ENCODE peak calls at places on chromosome 14, in four cellular contexts. L, D, E and W are unnamed samples. For H3K36me3, the result is how much of the 10 kb centered on the place peaks cover.

GRCh38 chr14:100149789-100150611 is 9.4 kb downstream of the DEGS2 start:
- DNase-seq in E (no peak), D (no peak), L (peak), W (no peak)

GRCh38 chr14:64634558-64634957 is 69.7 kb upstream of the PLEKHG3 start:
- DNase-seq in L (no peak), E (no peak), D (no peak), W (no peak)

GRCh38 chr14:95156765-95157194 is 549 bp downstream of the DICER1 start:
- DNase-seq in L (peak), D (peak), E (peak), W (no peak)

GRCh38 chr14:104586832-104587620 is 7.5 kb downstream of the C14orf180 start:
- DNase-seq in L (peak), E (no peak), D (peak), W (no peak)

GRCh38 chr14:68506021-68506644 is 286.7 kb downstream of the ZFP36L1 start:
- DNase-seq in L (no peak), D (peak), E (no peak), W (no peak)

GRCh38 chr14:59474172-59474571 is 9.0 kb upstream of the GPR135 start:
- DNase-seq in D (no peak), L (no peak), E (no peak), W (no peak)

GRCh38 chr14:36657409-36658090 is 4.1 kb upstream of the PAX9 start:
- DNase-seq in E (no peak), L (peak), D (no peak), W (no peak)

GRCh38 chr14:60188115-60188514 is 22.9 kb upstream of the DHRS7 start:
- DNase-seq in E (no peak), D (no peak), L (no peak), W (no peak)

GRCh38 chr14:101781240-101782061 is 19.9 kb downstream of the PPP2R5C start:
- DNase-seq in D (peak), L (peak), E (no peak), W (no peak)

GRCh38 chr14:93648440-93649168 is 139.7 kb downstream of the PRIMA1 start:
- DNase-seq in E (no peak), L (no peak), D (no peak), W (no peak)

GRCh38 chr14:69561893-69562292 is 12.8 kb downstream of the CCDC177 start:
- DNase-seq in E (no peak), L (no peak), D (no peak), W (no peak)

GRCh38 chr14:69708586-69709169 is 58.3 kb upstream of the SRSF5 start:
- DNase-seq in E (peak), D (no peak), L (no peak), W (peak)

GRCh38 chr14:101254805-101255764 is 306.2 kb upstream of the DIO3 start:
- DNase-seq in L (peak), E (peak), D (no peak), W (no peak)

GRCh38 chr14:23056257-23056955 is 914 bp downstream of the CDH24 start:
- DNase-seq in E (peak), D (peak), L (peak), W (peak)

GRCh38 chr14:75990297-75990696 is 4.7 kb downstream of the IFT43 start:
- DNase-seq in E (no peak), D (no peak), L (no peak), W (no peak)

GRCh38 chr14:75996488-75996887 is 10.9 kb downstream of the IFT43 start:
- DNase-seq in E (no peak), D (no peak), L (no peak), W (no peak)

GRCh38 chr14:75995372-75996041 is 9.9 kb downstream of the IFT43 start:
- DNase-seq in L (peak), E (peak), D (peak), W (no peak)

GRCh38 chr14:75991753-75992152 is 6.2 kb downstream of the IFT43 start:
- DNase-seq in L (peak), D (no peak), E (no peak), W (no peak)

DNA sequence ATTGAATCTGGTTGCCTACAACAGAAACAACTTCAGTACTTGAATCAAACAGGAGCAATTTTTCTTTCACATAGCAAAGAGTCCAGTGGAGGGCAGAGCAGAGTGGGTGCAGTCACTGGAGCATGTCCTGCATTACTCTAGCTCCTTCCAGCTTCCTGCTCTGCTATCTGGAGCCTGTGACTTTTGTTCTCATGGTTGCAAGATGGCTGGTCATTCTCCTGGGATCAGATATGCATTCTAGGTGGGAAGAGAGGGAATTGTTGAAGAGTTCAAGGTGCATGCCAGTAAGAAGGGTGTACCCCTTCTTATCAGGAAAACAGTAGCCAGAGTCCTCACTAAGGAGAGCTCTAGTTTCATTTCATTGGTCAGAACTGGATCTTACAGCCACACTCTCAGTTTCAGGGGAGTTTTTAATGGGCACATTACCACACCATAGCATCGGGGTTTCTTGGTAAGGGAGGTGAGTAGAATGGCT is 8.0 kb downstream of the IFT43 start:
- DNase-seq in E (peak), L (no peak), D (no peak), W (no peak)
- H3K36me3 ChIP-seq in E (under half), L (under half), D (half or more), W (under half)

DNA sequence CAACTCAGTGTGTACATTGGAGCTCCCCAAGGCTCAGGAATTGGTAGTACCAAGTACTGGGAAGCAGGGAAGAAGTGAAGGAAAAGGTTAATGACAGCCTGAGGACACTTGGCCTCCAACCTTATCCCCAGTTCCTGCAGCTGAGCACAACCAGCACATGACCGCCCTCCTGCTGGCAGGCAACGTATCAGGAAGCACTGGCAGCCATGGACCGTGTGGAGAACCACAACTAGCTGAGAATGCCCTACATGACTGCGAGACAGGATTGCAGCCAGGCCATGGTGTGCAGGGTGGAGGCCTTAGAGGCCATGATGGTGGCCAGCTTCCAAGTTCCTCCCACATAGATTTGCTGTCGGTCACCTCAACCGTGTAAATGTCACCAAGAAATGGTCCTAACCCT is 26.8 kb downstream of the PYGL start:
- DNase-seq in D (no peak), E (no peak), L (no peak), W (no peak)
- H3K36me3 ChIP-seq in D (half or more), E (under half), L (under half), W (under half)

GRCh38 chr14:24176599-24176998 is 4.7 kb downstream of the REC8 start:
- DNase-seq in L (no peak), D (no peak), E (no peak), W (no peak)

GRCh38 chr14:24177928-24178327 is 6.0 kb downstream of the REC8 start:
- DNase-seq in L (peak), D (no peak), E (no peak), W (no peak)

GRCh38 chr14:24178399-24179178 is 6.7 kb downstream of the REC8 start:
- DNase-seq in D (no peak), L (peak), E (no peak), W (no peak)

GRCh38 chr14:24179294-24179960 is 7.5 kb downstream of the REC8 start:
- DNase-seq in D (no peak), E (no peak), L (peak), W (no peak)

DNA sequence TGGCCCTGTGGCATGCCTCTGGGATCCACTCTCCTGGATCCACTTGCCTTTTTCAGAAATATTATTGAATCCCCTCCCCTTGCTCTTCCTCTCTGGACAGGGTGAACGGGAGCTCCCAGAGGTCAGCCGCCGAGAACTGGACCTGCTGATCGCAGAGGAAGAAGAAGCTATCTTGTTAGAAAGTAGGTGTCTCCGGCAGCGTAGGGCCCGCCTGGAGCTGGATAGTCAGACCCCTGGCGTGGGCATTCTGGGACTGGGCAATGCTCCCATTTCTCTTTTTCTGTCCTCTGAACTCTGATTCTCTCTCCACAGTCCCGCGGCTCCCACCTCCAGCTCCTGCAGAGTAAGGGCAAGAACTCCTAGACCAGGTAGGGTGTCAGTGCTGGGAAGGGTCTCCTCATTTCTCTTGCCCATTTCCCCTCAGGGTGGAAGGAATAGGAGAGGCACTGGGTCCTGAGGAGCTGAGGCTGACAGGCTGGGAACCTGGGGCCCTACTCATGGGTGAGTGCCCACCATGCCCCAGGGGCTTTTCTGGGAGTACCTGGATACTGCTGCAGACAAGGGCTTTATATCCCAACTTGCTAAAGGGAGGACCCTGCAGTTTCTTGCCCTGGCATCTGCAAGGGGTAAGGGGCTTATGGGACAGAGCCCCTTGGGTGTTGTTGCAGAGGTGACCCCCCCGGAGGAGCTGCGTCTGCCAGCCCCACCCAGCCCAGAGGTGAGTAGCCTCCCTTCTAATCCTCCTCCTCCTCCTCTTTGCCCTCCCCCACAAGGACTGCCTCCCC is 5.4 kb downstream of the REC8 start:
- DNase-seq in L (no peak), E (no peak), D (no peak), W (no peak)
- H3K36me3 ChIP-seq in L (under half), E (half or more), D (half or more), W (half or more)

GRCh38 chr14:75736845-75737485 is 75.9 kb downstream of the TTLL5 start:
- DNase-seq in E (no peak), D (no peak), L (no peak), W (no peak)
- H3K36me3 ChIP-seq in E (under half), D (under half), L (under half), W (half or more)

GRCh38 chr14:71675126-71675901 is 256.9 kb upstream of the RGS6 start:
- DNase-seq in E (no peak), D (no peak), L (no peak), W (no peak)

GRCh38 chr14:71668186-71668912 is 263.9 kb upstream of the RGS6 start:
- DNase-seq in D (no peak), L (no peak), E (no peak), W (no peak)

GRCh38 chr14:71675902-71676291 is 256.3 kb upstream of the RGS6 start:
- DNase-seq in L (no peak), D (no peak), E (no peak), W (no peak)

GRCh38 chr14:71668942-71669341 is 263.3 kb upstream of the RGS6 start:
- DNase-seq in E (no peak), D (no peak), L (no peak), W (no peak)

GRCh38 chr14:71672596-71672995 is 259.6 kb upstream of the RGS6 start:
- DNase-seq in D (no peak), L (no peak), E (no peak), W (no peak)
- H3K36me3 ChIP-seq in D (under half), L (under half), E (under half), W (under half)